ENCODE peak calls at places on chromosomes 11 and 22, in four cellular contexts. One of them, this sample, is unnamed.

GRCh38 chr11:16925495-16926065 is 88.6 kb downstream of the PLEKHA7 start:
- DNase-seq in K562: no peak
- DNase-seq in GM12891: peak
- DNase-seq in GM12878: no peak
- DNase-seq in this sample: no peak

GRCh38 chr22:44084044-44084772 is 60.1 kb downstream of the PARVB start:
- DNase-seq in GM12878: no peak
- DNase-seq in K562: no peak
- DNase-seq in GM12891: no peak
- DNase-seq in this sample: no peak

GRCh38 chr22:22930222-22930497 is 42.5 kb downstream of the IGLL5 start:
- DNase-seq in K562: no peak
- DNase-seq in GM12878: no peak
- DNase-seq in GM12891: no peak
- DNase-seq in this sample: no peak

GRCh38 chr22:50545522-50546325 is at the start of gene KLHDC7B:
- DNase-seq in K562: no peak
- DNase-seq in GM12878: no peak
- DNase-seq in GM12891: no peak
- DNase-seq in this sample: no peak

GRCh38 chr11:3837793-3838192 is 3.0 kb downstream of the RHOG start:
- DNase-seq in GM12878: no peak
- DNase-seq in K562: no peak
- DNase-seq in GM12891: no peak
- DNase-seq in this sample: peak

GRCh38 chr11:132114185-132114584 is 743.8 kb downstream of the NTM start:
- DNase-seq in GM12878: no peak
- DNase-seq in K562: no peak
- DNase-seq in GM12891: no peak
- DNase-seq in this sample: peak

GRCh38 chr11:861105-861479 is 18.4 kb downstream of the TSPAN4 start:
- DNase-seq in GM12891: no peak
- DNase-seq in K562: no peak
- DNase-seq in GM12878: no peak
- DNase-seq in this sample: no peak

GRCh38 chr22:19640306-19640705 is 74.0 kb upstream of the SEPTIN5 start:
- DNase-seq in K562: no peak
- DNase-seq in GM12891: no peak
- DNase-seq in GM12878: no peak
- DNase-seq in this sample: no peak

GRCh38 chr11:126375726-126376125 is 20.2 kb downstream of the ST3GAL4 start:
- DNase-seq in GM12878: no peak
- DNase-seq in GM12891: no peak
- DNase-seq in K562: no peak
- DNase-seq in this sample: no peak

GRCh38 chr11:7612661-7613393 is 60.5 kb downstream of the CYB5R2 start:
- DNase-seq in K562: no peak
- DNase-seq in GM12878: no peak
- DNase-seq in GM12891: no peak
- DNase-seq in this sample: no peak

GRCh38 chr11:100955318-100955717 is 174.3 kb downstream of the PGR start:
- DNase-seq in GM12878: no peak
- DNase-seq in K562: no peak
- DNase-seq in GM12891: no peak
- DNase-seq in this sample: no peak

GRCh38 chr11:12680246-12680939 is 6.2 kb downstream of the TEAD1 start:
- DNase-seq in GM12891: no peak
- DNase-seq in GM12878: no peak
- DNase-seq in K562: peak
- DNase-seq in this sample: no peak

GRCh38 chr11:98625526-98625925 is 395.2 kb upstream of the CNTN5 start:
- DNase-seq in GM12878: no peak
- DNase-seq in GM12891: no peak
- DNase-seq in K562: no peak
- DNase-seq in this sample: no peak

GRCh38 chr11:79437274-79437980 is 3.4 kb downstream of the TENM4 start:
- DNase-seq in K562: no peak
- DNase-seq in GM12891: no peak
- DNase-seq in GM12878: no peak
- DNase-seq in this sample: no peak

GRCh38 chr22:28989035-28989464 is 72.6 kb downstream of the C22orf31 start:
- DNase-seq in K562: no peak
- DNase-seq in GM12891: no peak
- DNase-seq in GM12878: no peak
- DNase-seq in this sample: no peak

GRCh38 chr11:29780756-29781155 is 236.1 kb downstream of the KCNA4 start:
- DNase-seq in GM12878: no peak
- DNase-seq in GM12891: no peak
- DNase-seq in K562: no peak
- DNase-seq in this sample: no peak

GRCh38 chr11:65132988-65133700 is 1.2 kb downstream of the SYVN1 start:
- DNase-seq in GM12891: no peak
- DNase-seq in K562: peak
- DNase-seq in GM12878: no peak
- DNase-seq in this sample: peak

GRCh38 chr11:64900263-64900678 is 16.7 kb downstream of the ATG2A start:
- DNase-seq in K562: no peak
- DNase-seq in GM12891: no peak
- DNase-seq in GM12878: no peak
- DNase-seq in this sample: no peak

GRCh38 chr11:63622318-63622717 is 8.1 kb upstream of the PLAAT3 start:
- DNase-seq in K562: no peak
- DNase-seq in GM12891: no peak
- DNase-seq in GM12878: no peak
- DNase-seq in this sample: no peak

GRCh38 chr11:127474735-127475134 is 474.2 kb upstream of the KIRREL3 start:
- DNase-seq in GM12891: no peak
- DNase-seq in GM12878: no peak
- DNase-seq in K562: no peak
- DNase-seq in this sample: no peak

GRCh38 chr11:127471662-127472061 is 471.1 kb upstream of the KIRREL3 start:
- DNase-seq in GM12878: no peak
- DNase-seq in K562: no peak
- DNase-seq in GM12891: no peak
- DNase-seq in this sample: no peak

DNA sequence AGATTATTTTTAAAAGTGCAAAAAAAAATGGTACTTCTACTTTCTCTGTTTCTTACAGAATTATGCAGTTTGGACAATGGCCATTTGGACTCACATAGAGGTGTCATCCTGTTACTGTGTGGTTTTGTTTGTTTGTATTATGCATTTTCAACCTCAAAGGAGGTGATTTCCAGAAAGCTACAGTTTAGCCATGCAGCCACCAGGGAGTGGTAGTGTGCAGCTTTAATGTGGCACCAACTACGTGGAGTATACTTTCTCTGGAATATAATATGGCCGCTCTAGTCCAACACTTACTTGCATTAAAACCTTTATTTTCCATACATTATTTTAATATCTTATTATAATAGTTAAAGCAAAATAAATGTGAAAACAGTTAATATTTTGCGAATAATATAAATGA is 469.9 kb upstream of the KIRREL3 start:
- DNase-seq in K562: no peak
- DNase-seq in GM12878: no peak
- DNase-seq in GM12891: no peak
- DNase-seq in this sample: peak
- TF ChIP-seq SPI1 in K562: no peak
- TF ChIP-seq SPI1 in GM12878: no peak
- TF ChIP-seq SPI1 in GM12891: no peak
- TF ChIP-seq SPI1 in this sample: no peak

GRCh38 chr11:61274084-61274483 is 21.0 kb downstream of the VWCE start:
- DNase-seq in GM12891: no peak
- DNase-seq in K562: no peak
- DNase-seq in GM12878: no peak
- DNase-seq in this sample: no peak

GRCh38 chr11:61275191-61275590 is 19.9 kb downstream of the VWCE start:
- DNase-seq in GM12891: no peak
- DNase-seq in K562: no peak
- DNase-seq in GM12878: no peak
- DNase-seq in this sample: no peak

GRCh38 chr11:61272731-61273130 is 22.4 kb downstream of the VWCE start:
- DNase-seq in K562: no peak
- DNase-seq in GM12878: no peak
- DNase-seq in GM12891: no peak
- DNase-seq in this sample: no peak

GRCh38 chr11:61270354-61271070 is 24.6 kb downstream of the VWCE start:
- DNase-seq in GM12891: peak
- DNase-seq in K562: no peak
- DNase-seq in GM12878: no peak
- DNase-seq in this sample: no peak

DNA sequence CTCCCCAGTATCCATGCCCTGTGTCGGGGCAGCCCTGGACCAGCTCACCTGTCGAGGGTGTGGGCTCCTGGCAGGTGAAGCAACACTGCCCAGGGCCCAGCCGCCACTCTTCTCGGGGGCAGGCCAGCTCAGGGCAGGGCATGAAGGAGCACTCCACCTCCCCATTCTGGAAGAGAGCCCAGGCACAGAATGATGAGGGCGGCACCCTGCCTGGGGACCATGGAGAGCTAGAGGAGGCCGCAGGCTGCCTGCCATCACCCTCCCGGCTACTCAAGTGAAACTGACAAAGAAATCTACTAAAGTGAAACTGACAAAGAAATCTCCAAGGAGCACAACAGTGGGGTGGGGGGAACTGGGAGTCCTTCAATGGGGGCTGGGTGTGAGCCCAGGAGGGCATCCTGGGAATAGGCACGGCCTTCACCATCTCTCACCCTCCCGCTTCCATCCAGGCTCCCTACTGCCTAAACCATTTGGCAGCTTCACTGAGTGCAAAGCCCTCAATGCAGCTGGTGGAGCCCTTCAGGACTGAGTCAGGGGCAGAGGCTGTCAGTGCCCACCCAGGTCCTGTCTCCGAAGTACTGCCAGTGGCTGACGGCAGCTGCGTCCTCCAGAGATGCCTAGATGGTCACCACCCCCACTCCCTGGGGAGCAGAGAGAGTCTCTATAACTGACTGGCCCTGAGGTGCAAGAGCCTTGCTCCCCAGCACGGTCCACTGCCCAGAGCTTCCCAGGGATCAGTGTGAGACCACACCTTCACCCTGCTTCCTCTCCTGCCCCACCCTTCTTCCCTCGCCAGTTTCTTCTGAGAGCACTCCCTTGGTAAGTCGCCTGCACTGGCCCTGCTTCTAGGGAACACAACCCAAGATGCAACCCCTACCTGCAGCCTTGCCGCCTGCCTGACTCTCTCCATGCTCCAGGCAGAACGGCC is 21.7 kb downstream of the VWCE start:
- DNase-seq in K562: no peak
- DNase-seq in GM12891: no peak
- DNase-seq in GM12878: no peak
- DNase-seq in this sample: no peak
- TF ChIP-seq SPI1 in K562: no peak
- TF ChIP-seq SPI1 in GM12891: no peak
- TF ChIP-seq SPI1 in GM12878: no peak
- TF ChIP-seq SPI1 in this sample: no peak

GRCh38 chr22:36971305-36971704 is 47.9 kb downstream of the TST start:
- DNase-seq in GM12891: no peak
- DNase-seq in K562: no peak
- DNase-seq in GM12878: no peak
- DNase-seq in this sample: no peak
- TF ChIP-seq SPI1 in GM12891: no peak
- TF ChIP-seq SPI1 in K562: no peak
- TF ChIP-seq SPI1 in GM12878: no peak
- TF ChIP-seq SPI1 in this sample: no peak

GRCh38 chr11:43508511-43508918 is 149.8 kb downstream of the TTC17 start:
- DNase-seq in K562: no peak
- DNase-seq in GM12878: no peak
- DNase-seq in GM12891: no peak
- DNase-seq in this sample: no peak
- TF ChIP-seq SPI1 in K562: no peak
- TF ChIP-seq SPI1 in GM12878: peak
- TF ChIP-seq SPI1 in GM12891: peak
- TF ChIP-seq SPI1 in this sample: peak

DNA sequence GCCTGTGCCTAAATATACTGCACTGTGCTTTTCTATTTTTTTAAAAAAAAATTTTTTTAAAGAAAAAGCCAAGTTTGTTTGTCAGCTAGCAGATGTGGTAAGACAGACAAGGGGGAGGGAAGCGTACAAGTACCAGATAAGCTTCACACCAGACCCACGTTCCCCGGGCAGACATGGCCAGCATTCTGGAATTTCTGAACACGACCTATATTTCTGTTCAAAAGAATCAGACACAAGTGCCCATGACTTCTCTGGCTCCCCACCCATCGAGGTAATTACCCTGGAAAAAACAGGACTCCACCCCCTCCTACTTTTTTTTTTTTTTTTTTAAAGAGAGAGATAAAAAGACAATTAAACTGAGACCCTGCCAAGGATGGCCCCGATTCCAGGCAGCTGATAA is 425.4 kb downstream of the SHANK2 start:
- DNase-seq in GM12878: no peak
- DNase-seq in K562: no peak
- DNase-seq in GM12891: no peak
- DNase-seq in this sample: no peak
- TF ChIP-seq SPI1 in GM12878: no peak
- TF ChIP-seq SPI1 in K562: no peak
- TF ChIP-seq SPI1 in GM12891: no peak
- TF ChIP-seq SPI1 in this sample: no peak

GRCh38 chr22:37416389-37416788 is 10.9 kb downstream of the ELFN2 start:
- DNase-seq in K562: no peak
- DNase-seq in GM12891: no peak
- DNase-seq in GM12878: no peak
- DNase-seq in this sample: no peak
- TF ChIP-seq SPI1 in K562: no peak
- TF ChIP-seq SPI1 in GM12891: no peak
- TF ChIP-seq SPI1 in GM12878: no peak
- TF ChIP-seq SPI1 in this sample: no peak